ENCODE peak calls at places on chromosomes 12 and 14, in four cellular contexts. Z, H, D and J are unnamed samples.

GRCh38 chr14:85060116-85060515 is 469.8 kb upstream of the FLRT2 start:
- DNase-seq in Z (no peak), D (no peak), H (peak; percentile 7), J (no peak)

GRCh38 chr14:98798099-98798498 is 473.9 kb downstream of the BCL11B start:
- DNase-seq in H (no peak), D (no peak), Z (no peak), J (peak; percentile 98)

GRCh38 chr12:77559400-77560074 is 271.2 kb upstream of the NAV3 start:
- DNase-seq in Z (no peak), H (no peak), D (no peak), J (no peak)

GRCh38 chr14:76541594-76542219 is 165.8 kb downstream of the ESRRB start:
- DNase-seq in Z (no peak), H (no peak), D (no peak), J (no peak)

GRCh38 chr12:43957732-43958131 is 121.9 kb downstream of the TMEM117 start:
- DNase-seq in D (no peak), Z (no peak), H (peak; percentile 51), J (peak; percentile 46)

GRCh38 chr12:88733003-88733402 is 152.7 kb upstream of the KITLG start:
- DNase-seq in D (no peak), Z (no peak), H (no peak), J (no peak)

GRCh38 chr14:76456200-76456599 is 80.3 kb downstream of the ESRRB start:
- DNase-seq in H (no peak), D (no peak), Z (no peak), J (peak; percentile 61)

GRCh38 chr12:123726244-123726643 is 14.1 kb downstream of the ATP6V0A2 start:
- DNase-seq in Z (no peak), D (no peak), H (no peak), J (no peak)

GRCh38 chr12:64650762-64651161 is 40.5 kb downstream of the RASSF3 start:
- DNase-seq in H (peak; percentile 39), Z (no peak), D (no peak), J (no peak)

GRCh38 chr14:68608235-68608962 is 184.5 kb downstream of the ZFP36L1 start:
- DNase-seq in H (no peak), Z (no peak), D (peak; percentile 21), J (no peak)